ENCODE peak calls at places on chromosomes 13 and 19, in five cellular contexts. W is T1000; B is adrenal gland; S is naive thymus-derived CD8-positive, alpha-beta T cell; E is neural progenitor cell. R is an unnamed sample.

GRCh38 chr19:13262450-13262849 is 112.2 kb downstream of the IER2 start:
- DNase-seq in B (no peak), S (no peak), W (no peak), E (peak), R (no peak)

GRCh38 chr19:38912600-38913514 is 871 bp upstream of the CCER2 start:
- DNase-seq in B (no peak), W (no peak), S (no peak), E (no peak), R (no peak)

GRCh38 chr13:45472171-45472705 is 7.5 kb downstream of the COG3 start:
- DNase-seq in S (no peak), E (no peak), W (no peak), B (no peak), R (no peak)

GRCh38 chr13:51125495-51126226 is 14.6 kb upstream of the C13orf42 start:
- DNase-seq in W (no peak), S (peak), B (peak), E (peak), R (peak)

GRCh38 chr13:39976481-39976880 is 321.0 kb downstream of the COG6 start:
- DNase-seq in S (no peak), W (no peak), B (no peak), E (peak), R (no peak)

GRCh38 chr19:20367811-20368294 is 197.7 kb downstream of the ZNF737 start:
- DNase-seq in E (peak), B (no peak), S (no peak), W (no peak), R (no peak)

GRCh38 chr19:39566064-39566463 is 26.1 kb upstream of the EID2 start:
- DNase-seq in W (no peak), S (no peak), E (no peak), B (no peak), R (no peak)

GRCh38 chr13:23859904-23860303 is 29.3 kb downstream of the MIPEP start:
- DNase-seq in S (no peak), E (no peak), B (no peak), W (no peak), R (no peak)

GRCh38 chr13:110201114-110201513 is 105.8 kb downstream of the COL4A1 start:
- DNase-seq in B (no peak), W (no peak), E (no peak), S (no peak), R (no peak)

GRCh38 chr19:12543855-12544254 is 7.4 kb downstream of the ZNF564 start:
- DNase-seq in B (no peak), S (no peak), E (no peak), W (no peak), R (no peak)

GRCh38 chr13:109687559-109688448 is 98.6 kb downstream of the IRS2 start:
- DNase-seq in S (no peak), E (peak), B (no peak), W (no peak), R (no peak)

GRCh38 chr13:113148407-113148806 is 10.0 kb upstream of the PROZ start:
- DNase-seq in W (no peak), B (no peak), S (no peak), E (no peak), R (no peak)

GRCh38 chr13:50514249-50514648 is 329.2 kb downstream of the DLEU7 start:
- DNase-seq in B (no peak), W (no peak), S (no peak), E (no peak), R (no peak)

GRCh38 chr19:48734625-48735024 is 5.8 kb downstream of the RASIP1 start:
- DNase-seq in W (no peak), B (no peak), S (no peak), E (no peak), R (no peak)